ENCODE peak calls at places on chromosomes 5 and 9, in seven cellular contexts. One of them, this sample, is unnamed. For H3K4me1 and H3K36me3, the result is how much of the 10 kb centered on the place peaks cover.

GRCh38 chr5:130992095-130992494 is 173.0 kb downstream of the HINT1 start:
- DNase-seq in fibroblast of lung: peak
- DNase-seq in aorta: no peak
- DNase-seq in left lung: no peak
- DNase-seq in thoracic aorta: no peak
- DNase-seq in heart right ventricle: no peak
- DNase-seq in IMR-90: no peak
- DNase-seq in this sample: no peak

GRCh38 chr5:175246242-175246891 is 197.6 kb downstream of the DRD1 start:
- DNase-seq in fibroblast of lung: peak
- DNase-seq in aorta: peak
- DNase-seq in left lung: no peak
- DNase-seq in thoracic aorta: peak
- DNase-seq in heart right ventricle: no peak
- DNase-seq in IMR-90: peak
- DNase-seq in this sample: no peak

GRCh38 chr5:1910861-1911772 is 28.4 kb upstream of the IRX4 start:
- DNase-seq in fibroblast of lung: no peak
- DNase-seq in aorta: no peak
- DNase-seq in left lung: no peak
- DNase-seq in thoracic aorta: no peak
- DNase-seq in heart right ventricle: no peak
- DNase-seq in IMR-90: no peak
- DNase-seq in this sample: no peak

GRCh38 chr5:111932628-111933027 is 175.6 kb upstream of the NREP start:
- DNase-seq in fibroblast of lung: peak
- DNase-seq in aorta: no peak
- DNase-seq in left lung: no peak
- DNase-seq in thoracic aorta: no peak
- DNase-seq in heart right ventricle: peak
- DNase-seq in IMR-90: no peak
- DNase-seq in this sample: no peak

GRCh38 chr9:113139225-113139829 is 11.5 kb upstream of the SLC31A2 start:
- DNase-seq in fibroblast of lung: no peak
- DNase-seq in aorta: no peak
- DNase-seq in left lung: no peak
- DNase-seq in thoracic aorta: no peak
- DNase-seq in heart right ventricle: no peak
- DNase-seq in IMR-90: no peak
- DNase-seq in this sample: no peak

GRCh38 chr5:131096774-131097695 is 68.0 kb downstream of the HINT1 start:
- DNase-seq in fibroblast of lung: no peak
- DNase-seq in aorta: no peak
- DNase-seq in left lung: no peak
- DNase-seq in thoracic aorta: no peak
- DNase-seq in heart right ventricle: no peak
- DNase-seq in IMR-90: no peak
- DNase-seq in this sample: no peak

GRCh38 chr5:166165600-166165999 is 2125.8 kb upstream of the WWC1 start:
- DNase-seq in fibroblast of lung: no peak
- DNase-seq in aorta: no peak
- DNase-seq in left lung: no peak
- DNase-seq in thoracic aorta: no peak
- DNase-seq in heart right ventricle: no peak
- DNase-seq in IMR-90: no peak
- DNase-seq in this sample: no peak

GRCh38 chr5:79837707-79838620 is 148.3 kb downstream of the CMYA5 start:
- DNase-seq in fibroblast of lung: peak
- DNase-seq in aorta: no peak
- DNase-seq in left lung: no peak
- DNase-seq in thoracic aorta: no peak
- DNase-seq in heart right ventricle: no peak
- DNase-seq in IMR-90: no peak
- DNase-seq in this sample: no peak

GRCh38 chr5:43677241-43677640 is 74.3 kb downstream of the NNT start:
- DNase-seq in fibroblast of lung: no peak
- DNase-seq in aorta: no peak
- DNase-seq in left lung: no peak
- DNase-seq in thoracic aorta: no peak
- DNase-seq in heart right ventricle: no peak
- DNase-seq in IMR-90: no peak
- DNase-seq in this sample: no peak

GRCh38 chr9:96654450-96655197 is 493 bp downstream of the PRXL2C start:
- DNase-seq in fibroblast of lung: peak
- DNase-seq in aorta: peak
- DNase-seq in left lung: peak
- DNase-seq in thoracic aorta: peak
- DNase-seq in heart right ventricle: peak
- DNase-seq in IMR-90: peak
- DNase-seq in this sample: peak

GRCh38 chr5:156188026-156188425 is 138.9 kb upstream of the SGCD start:
- DNase-seq in fibroblast of lung: no peak
- DNase-seq in aorta: no peak
- DNase-seq in left lung: no peak
- DNase-seq in thoracic aorta: no peak
- DNase-seq in heart right ventricle: no peak
- DNase-seq in IMR-90: peak
- DNase-seq in this sample: no peak

GRCh38 chr5:63263409-63263808 is 684.8 kb downstream of the LRRC70 start:
- DNase-seq in fibroblast of lung: no peak
- DNase-seq in aorta: no peak
- DNase-seq in left lung: no peak
- DNase-seq in thoracic aorta: no peak
- DNase-seq in heart right ventricle: no peak
- DNase-seq in IMR-90: no peak
- DNase-seq in this sample: no peak

GRCh38 chr9:5920860-5921328 is 30.2 kb downstream of the MLANA start:
- DNase-seq in fibroblast of lung: peak
- DNase-seq in aorta: no peak
- DNase-seq in left lung: no peak
- DNase-seq in thoracic aorta: no peak
- DNase-seq in heart right ventricle: no peak
- DNase-seq in IMR-90: peak
- DNase-seq in this sample: no peak

GRCh38 chr9:88922091-88922490 is 69.2 kb upstream of the S1PR3 start:
- DNase-seq in fibroblast of lung: no peak
- DNase-seq in aorta: no peak
- DNase-seq in left lung: no peak
- DNase-seq in thoracic aorta: no peak
- DNase-seq in heart right ventricle: no peak
- DNase-seq in IMR-90: no peak
- DNase-seq in this sample: peak

GRCh38 chr5:122142480-122142879 is 13.1 kb downstream of the ZNF474 start:
- DNase-seq in fibroblast of lung: peak
- DNase-seq in aorta: no peak
- DNase-seq in left lung: no peak
- DNase-seq in thoracic aorta: no peak
- DNase-seq in heart right ventricle: no peak
- DNase-seq in IMR-90: peak
- DNase-seq in this sample: no peak

GRCh38 chr5:124795829-124796228 is 49.4 kb upstream of the ZNF608 start:
- DNase-seq in fibroblast of lung: no peak
- DNase-seq in aorta: no peak
- DNase-seq in left lung: no peak
- DNase-seq in thoracic aorta: no peak
- DNase-seq in heart right ventricle: no peak
- DNase-seq in IMR-90: no peak
- DNase-seq in this sample: no peak

GRCh38 chr5:140189977-140190867 is 15.2 kb downstream of the CYSTM1 start:
- DNase-seq in fibroblast of lung: peak
- DNase-seq in aorta: no peak
- DNase-seq in left lung: no peak
- DNase-seq in thoracic aorta: no peak
- DNase-seq in heart right ventricle: no peak
- DNase-seq in IMR-90: peak
- DNase-seq in this sample: no peak

DNA sequence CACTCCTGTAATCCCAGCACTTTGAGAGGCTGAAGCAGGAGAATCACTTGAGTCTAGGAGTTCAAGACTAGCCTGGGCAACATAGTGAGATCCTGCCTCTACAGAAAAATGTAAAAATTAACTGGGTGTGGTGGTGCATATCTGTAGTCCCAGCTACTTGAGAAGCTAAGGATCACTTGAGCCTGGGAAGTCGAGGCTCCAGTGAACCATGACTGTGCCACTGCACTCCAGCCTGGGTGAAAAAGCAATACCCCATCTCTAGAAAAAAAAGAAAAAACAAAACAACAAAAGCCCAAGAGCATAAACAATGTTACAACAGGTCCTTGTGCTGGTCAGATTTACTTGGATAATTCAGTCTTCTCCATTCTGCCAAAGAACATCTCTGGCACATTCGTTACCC is 44.3 kb upstream of the TGFBR1 start:
- DNase-seq in fibroblast of lung: no peak
- DNase-seq in aorta: no peak
- DNase-seq in left lung: no peak
- DNase-seq in thoracic aorta: no peak
- DNase-seq in heart right ventricle: no peak
- DNase-seq in IMR-90: no peak
- DNase-seq in this sample: no peak
- H3K4me1 ChIP-seq in fibroblast of lung: under half
- H3K4me1 ChIP-seq in aorta: under half
- H3K4me1 ChIP-seq in left lung: under half
- H3K4me1 ChIP-seq in thoracic aorta: under half
- H3K4me1 ChIP-seq in heart right ventricle: under half
- H3K4me1 ChIP-seq in IMR-90: under half
- H3K4me1 ChIP-seq in this sample: under half

DNA sequence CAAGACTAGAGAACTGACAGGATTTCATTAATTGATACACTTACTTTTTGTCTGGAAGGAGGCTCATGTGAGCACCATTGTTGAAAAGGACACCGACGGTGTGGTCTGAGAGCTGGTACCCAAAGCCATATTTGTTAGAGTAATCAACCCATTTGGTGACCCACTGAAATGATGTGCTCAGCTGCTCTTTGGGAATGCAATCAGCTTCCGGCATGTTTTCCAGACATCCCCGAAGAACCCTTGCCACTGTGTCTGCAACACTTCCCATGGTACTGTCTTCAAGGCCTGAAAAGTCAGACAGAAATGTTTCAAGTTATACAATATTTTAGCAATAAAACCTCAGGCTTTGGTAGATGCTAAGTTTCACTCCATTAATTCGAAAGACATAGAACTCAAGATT is 4.4 kb downstream of the PLK2 start:
- DNase-seq in fibroblast of lung: no peak
- DNase-seq in aorta: no peak
- DNase-seq in left lung: no peak
- DNase-seq in thoracic aorta: no peak
- DNase-seq in heart right ventricle: no peak
- DNase-seq in IMR-90: no peak
- DNase-seq in this sample: no peak
- H3K4me3 ChIP-seq in fibroblast of lung: no peak
- H3K4me3 ChIP-seq in aorta: peak
- H3K4me3 ChIP-seq in left lung: peak
- H3K4me3 ChIP-seq in thoracic aorta: peak
- H3K4me3 ChIP-seq in heart right ventricle: peak
- H3K4me3 ChIP-seq in IMR-90: no peak
- H3K4me3 ChIP-seq in this sample: no peak

GRCh38 chr5:154892370-154892771 is 33.9 kb downstream of the CNOT8 start:
- DNase-seq in fibroblast of lung: no peak
- DNase-seq in aorta: no peak
- DNase-seq in left lung: no peak
- DNase-seq in thoracic aorta: no peak
- DNase-seq in heart right ventricle: no peak
- DNase-seq in IMR-90: no peak
- DNase-seq in this sample: no peak
- H3K36me3 ChIP-seq in fibroblast of lung: under half
- H3K36me3 ChIP-seq in aorta: under half
- H3K36me3 ChIP-seq in left lung: under half
- H3K36me3 ChIP-seq in thoracic aorta: half or more
- H3K36me3 ChIP-seq in heart right ventricle: half or more
- H3K36me3 ChIP-seq in IMR-90: under half
- H3K36me3 ChIP-seq in this sample: half or more

DNA sequence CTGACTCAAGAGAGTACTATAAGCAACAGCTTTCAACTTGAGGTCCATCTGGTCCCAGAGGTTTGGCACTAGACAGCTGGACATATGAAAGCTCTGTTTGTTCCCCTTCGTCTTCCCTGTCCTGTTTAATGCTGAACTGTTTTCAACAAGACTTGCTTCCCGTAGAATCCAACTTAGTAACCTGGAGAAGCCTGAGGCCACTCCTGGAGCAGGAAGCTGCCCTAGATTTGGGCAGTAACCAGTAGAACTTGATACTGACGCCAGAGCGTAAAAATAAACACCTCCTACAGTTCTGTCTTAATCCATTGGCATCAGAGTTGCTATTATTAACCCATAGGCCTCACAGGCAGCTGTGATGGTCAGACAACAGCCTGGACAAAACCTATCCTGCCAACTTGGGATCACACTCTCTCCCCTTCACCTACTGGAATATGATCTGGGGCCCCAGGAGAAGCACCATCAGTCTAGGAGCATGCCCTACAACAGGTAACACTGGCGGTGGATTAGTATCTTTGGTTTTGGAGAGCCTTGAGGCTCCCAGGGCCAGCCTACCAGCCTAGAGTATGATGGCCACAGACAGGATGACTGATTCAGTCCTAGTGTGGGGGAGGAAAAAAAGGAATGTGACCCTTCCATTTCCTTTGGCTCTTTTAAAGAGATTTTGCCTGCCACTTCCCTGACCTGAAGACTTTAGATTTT is 29.2 kb downstream of the RUSC2 start:
- DNase-seq in fibroblast of lung: peak
- DNase-seq in aorta: no peak
- DNase-seq in left lung: no peak
- DNase-seq in thoracic aorta: no peak
- DNase-seq in heart right ventricle: peak
- DNase-seq in IMR-90: peak
- DNase-seq in this sample: no peak
- H3K4me1 ChIP-seq in fibroblast of lung: half or more
- H3K4me1 ChIP-seq in aorta: under half
- H3K4me1 ChIP-seq in left lung: under half
- H3K4me1 ChIP-seq in thoracic aorta: half or more
- H3K4me1 ChIP-seq in heart right ventricle: half or more
- H3K4me1 ChIP-seq in IMR-90: under half
- H3K4me1 ChIP-seq in this sample: under half

GRCh38 chr9:136050266-136050705 is 44.8 kb downstream of the NACC2 start:
- DNase-seq in fibroblast of lung: no peak
- DNase-seq in aorta: no peak
- DNase-seq in left lung: peak
- DNase-seq in thoracic aorta: no peak
- DNase-seq in heart right ventricle: no peak
- DNase-seq in IMR-90: no peak
- DNase-seq in this sample: no peak

GRCh38 chr9:136052991-136053756 is 41.9 kb downstream of the NACC2 start:
- DNase-seq in fibroblast of lung: peak
- DNase-seq in aorta: no peak
- DNase-seq in left lung: peak
- DNase-seq in thoracic aorta: no peak
- DNase-seq in heart right ventricle: no peak
- DNase-seq in IMR-90: no peak
- DNase-seq in this sample: no peak

GRCh38 chr9:136052433-136052880 is 42.6 kb downstream of the NACC2 start:
- DNase-seq in fibroblast of lung: no peak
- DNase-seq in aorta: peak
- DNase-seq in left lung: peak
- DNase-seq in thoracic aorta: no peak
- DNase-seq in heart right ventricle: no peak
- DNase-seq in IMR-90: no peak
- DNase-seq in this sample: no peak

GRCh38 chr9:136050706-136051567 is 44.2 kb downstream of the NACC2 start:
- DNase-seq in fibroblast of lung: peak
- DNase-seq in aorta: no peak
- DNase-seq in left lung: peak
- DNase-seq in thoracic aorta: no peak
- DNase-seq in heart right ventricle: no peak
- DNase-seq in IMR-90: peak
- DNase-seq in this sample: no peak

GRCh38 chr9:136051568-136052432 is 43.3 kb downstream of the NACC2 start:
- DNase-seq in fibroblast of lung: peak
- DNase-seq in aorta: peak
- DNase-seq in left lung: peak
- DNase-seq in thoracic aorta: peak
- DNase-seq in heart right ventricle: peak
- DNase-seq in IMR-90: peak
- DNase-seq in this sample: no peak
- H3K4me3 ChIP-seq in fibroblast of lung: peak
- H3K4me3 ChIP-seq in aorta: peak
- H3K4me3 ChIP-seq in left lung: peak
- H3K4me3 ChIP-seq in thoracic aorta: peak
- H3K4me3 ChIP-seq in heart right ventricle: peak
- H3K4me3 ChIP-seq in IMR-90: peak
- H3K4me3 ChIP-seq in this sample: peak